ENCODE peak calls at places on chromosomes 3 and 15, in eight cellular contexts. J is stimulated activated CD4-positive, alpha-beta T cell treated with anti-CD3 and anti-CD28 coated beads, Interleukin-4, amount 100 ng/mL, for 1 hour; I is fibroblast of the conjunctiva; H is brain microvascular endothelial cell; O is fibroblast of gingiva; D is GM12892; K is memory B cell; F is type B pancreatic cell. U is an unnamed sample.

GRCh38 chr3:105722943-105723556 is 145.8 kb downstream of the CBLB start:
- DNase-seq in F (no peak), J (no peak), K (no peak), O (no peak), H (no peak), I (no peak), D (peak), U (no peak)

GRCh38 chr3:122952509-122952908 is 75.1 kb downstream of the SEMA5B start:
- DNase-seq in O (no peak), K (no peak), F (no peak), I (no peak), J (no peak), D (peak), H (no peak), U (no peak)

GRCh38 chr3:66836363-66837152 is 161.5 kb upstream of the KBTBD8 start:
- DNase-seq in D (no peak), O (no peak), I (no peak), F (no peak), H (no peak), J (no peak), K (no peak), U (no peak)

GRCh38 chr15:63050737-63051700 is 8.5 kb downstream of the TPM1 start:
- DNase-seq in H (peak), F (no peak), O (peak), D (no peak), I (no peak), K (no peak), J (no peak), U (peak)

GRCh38 chr15:78437107-78437761 is 782 bp upstream of the IREB2 start:
- DNase-seq in H (no peak), F (no peak), O (no peak), K (no peak), I (no peak), J (no peak), D (peak), U (no peak)

GRCh38 chr3:157115069-157116006 is 44.6 kb downstream of the CCNL1 start:
- DNase-seq in O (no peak), D (no peak), H (peak), I (no peak), J (no peak), K (no peak), F (no peak), U (no peak)

GRCh38 chr3:32934150-32934742 is 17.2 kb upstream of the CCR4 start:
- DNase-seq in O (no peak), J (no peak), H (no peak), I (no peak), K (peak), F (no peak), D (no peak), U (no peak)

GRCh38 chr3:159841766-159842165 is 146.9 kb upstream of the IL12A start:
- DNase-seq in F (no peak), J (no peak), O (no peak), K (no peak), D (no peak), H (no peak), I (no peak), U (no peak)

GRCh38 chr15:42919794-42920280 is 741 bp downstream of the TTBK2 start:
- DNase-seq in J (no peak), O (peak), H (peak), I (no peak), D (no peak), F (no peak), K (peak), U (peak)

GRCh38 chr3:54139630-54140029 is 17.3 kb downstream of the CACNA2D3 start:
- DNase-seq in K (no peak), F (no peak), D (no peak), I (no peak), O (no peak), J (no peak), H (no peak), U (no peak)

GRCh38 chr3:169244119-169244864 is 419.2 kb downstream of the MECOM start:
- DNase-seq in F (no peak), O (no peak), I (no peak), H (no peak), J (no peak), K (no peak), D (no peak), U (peak)

GRCh38 chr15:79562538-79563298 is 130.6 kb downstream of the MINAR1 start:
- DNase-seq in F (no peak), I (no peak), D (no peak), O (no peak), J (no peak), K (no peak), H (no peak), U (no peak)

GRCh38 chr3:106337116-106337515 is 468.3 kb upstream of the CBLB start:
- DNase-seq in J (no peak), D (no peak), O (no peak), I (no peak), F (no peak), H (no peak), K (no peak), U (no peak)

GRCh38 chr15:53978248-53978906 is at the start of gene UNC13C:
- DNase-seq in J (no peak), H (peak), K (no peak), O (no peak), D (no peak), F (no peak), I (no peak), U (peak)

GRCh38 chr3:28476194-28476593 is 127.6 kb upstream of the AZI2 start:
- DNase-seq in J (no peak), H (no peak), O (peak), F (no peak), I (peak), D (peak), K (no peak), U (no peak)

GRCh38 chr15:93566777-93567176 is 477.8 kb upstream of the RGMA start:
- DNase-seq in J (no peak), H (no peak), K (no peak), D (no peak), I (no peak), O (no peak), F (no peak), U (no peak)

GRCh38 chr3:74631341-74631740 is 16.9 kb upstream of the CNTN3 start:
- DNase-seq in J (no peak), I (no peak), O (no peak), F (no peak), D (no peak), K (no peak), H (no peak), U (no peak)

GRCh38 chr3:18238721-18239331 is 186.3 kb downstream of the SATB1 start:
- DNase-seq in J (no peak), F (no peak), K (no peak), D (no peak), I (no peak), O (no peak), H (peak), U (no peak)